ENCODE peak calls at places on chromosomes 1 and 21, in five cellular contexts. One of them, this sample, is unnamed.

GRCh38 chr21:41634858-41635257 is 126.9 kb upstream of the TMPRSS2 start:
- DNase-seq in stimulated activated naive CD8-positive, alpha-beta T cell treated with anti-CD3 and anti-CD28 coated beads, Interleukin-15, amount 100 ng/mL, for 72 hours: no peak
- DNase-seq in hepatocyte: no peak
- DNase-seq in substantia nigra: no peak
- DNase-seq in stimulated activated CD8-positive, alpha-beta memory T cell treated with anti-CD3 and anti-CD28 coated beads, Interleukin-4, amount 100 ng/mL, for 48 hours: no peak
- DNase-seq in this sample: no peak

GRCh38 chr21:41217656-41218380 is 49.9 kb downstream of the BACE2 start:
- DNase-seq in stimulated activated naive CD8-positive, alpha-beta T cell treated with anti-CD3 and anti-CD28 coated beads, Interleukin-15, amount 100 ng/mL, for 72 hours: no peak
- DNase-seq in hepatocyte: peak
- DNase-seq in substantia nigra: no peak
- DNase-seq in stimulated activated CD8-positive, alpha-beta memory T cell treated with anti-CD3 and anti-CD28 coated beads, Interleukin-4, amount 100 ng/mL, for 48 hours: no peak
- DNase-seq in this sample: no peak

GRCh38 chr1:116785006-116785405 is 30.8 kb downstream of the CD2 start:
- DNase-seq in stimulated activated naive CD8-positive, alpha-beta T cell treated with anti-CD3 and anti-CD28 coated beads, Interleukin-15, amount 100 ng/mL, for 72 hours: no peak
- DNase-seq in hepatocyte: no peak
- DNase-seq in substantia nigra: no peak
- DNase-seq in stimulated activated CD8-positive, alpha-beta memory T cell treated with anti-CD3 and anti-CD28 coated beads, Interleukin-4, amount 100 ng/mL, for 48 hours: no peak
- DNase-seq in this sample: no peak

GRCh38 chr1:23483327-23484252 is at the start of gene ASAP3:
- DNase-seq in stimulated activated naive CD8-positive, alpha-beta T cell treated with anti-CD3 and anti-CD28 coated beads, Interleukin-15, amount 100 ng/mL, for 72 hours: peak
- DNase-seq in hepatocyte: peak
- DNase-seq in substantia nigra: peak
- DNase-seq in stimulated activated CD8-positive, alpha-beta memory T cell treated with anti-CD3 and anti-CD28 coated beads, Interleukin-4, amount 100 ng/mL, for 48 hours: no peak
- DNase-seq in this sample: peak

GRCh38 chr1:56819393-56819899 is at the start of gene FYB2:
- DNase-seq in stimulated activated naive CD8-positive, alpha-beta T cell treated with anti-CD3 and anti-CD28 coated beads, Interleukin-15, amount 100 ng/mL, for 72 hours: no peak
- DNase-seq in hepatocyte: peak
- DNase-seq in substantia nigra: no peak
- DNase-seq in stimulated activated CD8-positive, alpha-beta memory T cell treated with anti-CD3 and anti-CD28 coated beads, Interleukin-4, amount 100 ng/mL, for 48 hours: no peak
- DNase-seq in this sample: peak

GRCh38 chr1:36346741-36347370 is 23.4 kb upstream of the EVA1B start:
- DNase-seq in stimulated activated naive CD8-positive, alpha-beta T cell treated with anti-CD3 and anti-CD28 coated beads, Interleukin-15, amount 100 ng/mL, for 72 hours: no peak
- DNase-seq in hepatocyte: no peak
- DNase-seq in substantia nigra: no peak
- DNase-seq in stimulated activated CD8-positive, alpha-beta memory T cell treated with anti-CD3 and anti-CD28 coated beads, Interleukin-4, amount 100 ng/mL, for 48 hours: no peak
- DNase-seq in this sample: no peak

GRCh38 chr1:234884701-234885100 is 243.9 kb downstream of the TOMM20 start:
- DNase-seq in stimulated activated naive CD8-positive, alpha-beta T cell treated with anti-CD3 and anti-CD28 coated beads, Interleukin-15, amount 100 ng/mL, for 72 hours: no peak
- DNase-seq in hepatocyte: no peak
- DNase-seq in substantia nigra: no peak
- DNase-seq in stimulated activated CD8-positive, alpha-beta memory T cell treated with anti-CD3 and anti-CD28 coated beads, Interleukin-4, amount 100 ng/mL, for 48 hours: no peak
- DNase-seq in this sample: no peak

GRCh38 chr21:22900511-22900910 is 1902.3 kb downstream of the NCAM2 start:
- DNase-seq in stimulated activated naive CD8-positive, alpha-beta T cell treated with anti-CD3 and anti-CD28 coated beads, Interleukin-15, amount 100 ng/mL, for 72 hours: no peak
- DNase-seq in hepatocyte: no peak
- DNase-seq in substantia nigra: no peak
- DNase-seq in stimulated activated CD8-positive, alpha-beta memory T cell treated with anti-CD3 and anti-CD28 coated beads, Interleukin-4, amount 100 ng/mL, for 48 hours: no peak
- DNase-seq in this sample: peak

GRCh38 chr1:46757256-46757955 is 38.5 kb upstream of the EFCAB14 start:
- DNase-seq in stimulated activated naive CD8-positive, alpha-beta T cell treated with anti-CD3 and anti-CD28 coated beads, Interleukin-15, amount 100 ng/mL, for 72 hours: no peak
- DNase-seq in hepatocyte: no peak
- DNase-seq in substantia nigra: no peak
- DNase-seq in stimulated activated CD8-positive, alpha-beta memory T cell treated with anti-CD3 and anti-CD28 coated beads, Interleukin-4, amount 100 ng/mL, for 48 hours: no peak
- DNase-seq in this sample: peak

GRCh38 chr1:116396769-116397168 is 23.7 kb downstream of the ATP1A1 start:
- DNase-seq in stimulated activated naive CD8-positive, alpha-beta T cell treated with anti-CD3 and anti-CD28 coated beads, Interleukin-15, amount 100 ng/mL, for 72 hours: no peak
- DNase-seq in hepatocyte: no peak
- DNase-seq in substantia nigra: no peak
- DNase-seq in stimulated activated CD8-positive, alpha-beta memory T cell treated with anti-CD3 and anti-CD28 coated beads, Interleukin-4, amount 100 ng/mL, for 48 hours: no peak
- DNase-seq in this sample: peak

GRCh38 chr21:38911523-38912354 is 106.0 kb downstream of the ETS2 start:
- DNase-seq in stimulated activated naive CD8-positive, alpha-beta T cell treated with anti-CD3 and anti-CD28 coated beads, Interleukin-15, amount 100 ng/mL, for 72 hours: no peak
- DNase-seq in hepatocyte: no peak
- DNase-seq in substantia nigra: no peak
- DNase-seq in stimulated activated CD8-positive, alpha-beta memory T cell treated with anti-CD3 and anti-CD28 coated beads, Interleukin-4, amount 100 ng/mL, for 48 hours: no peak
- DNase-seq in this sample: peak

GRCh38 chr1:12422488-12422887 is 192.7 kb downstream of the VPS13D start:
- DNase-seq in stimulated activated naive CD8-positive, alpha-beta T cell treated with anti-CD3 and anti-CD28 coated beads, Interleukin-15, amount 100 ng/mL, for 72 hours: no peak
- DNase-seq in hepatocyte: no peak
- DNase-seq in substantia nigra: no peak
- DNase-seq in stimulated activated CD8-positive, alpha-beta memory T cell treated with anti-CD3 and anti-CD28 coated beads, Interleukin-4, amount 100 ng/mL, for 48 hours: no peak
- DNase-seq in this sample: peak

GRCh38 chr1:82411604-82412003 is 610.9 kb downstream of the ADGRL2 start:
- DNase-seq in stimulated activated naive CD8-positive, alpha-beta T cell treated with anti-CD3 and anti-CD28 coated beads, Interleukin-15, amount 100 ng/mL, for 72 hours: no peak
- DNase-seq in hepatocyte: no peak
- DNase-seq in substantia nigra: no peak
- DNase-seq in stimulated activated CD8-positive, alpha-beta memory T cell treated with anti-CD3 and anti-CD28 coated beads, Interleukin-4, amount 100 ng/mL, for 48 hours: no peak
- DNase-seq in this sample: no peak

GRCh38 chr1:42943166-42943565 is 15.5 kb downstream of the SLC2A1 start:
- DNase-seq in stimulated activated naive CD8-positive, alpha-beta T cell treated with anti-CD3 and anti-CD28 coated beads, Interleukin-15, amount 100 ng/mL, for 72 hours: no peak
- DNase-seq in hepatocyte: no peak
- DNase-seq in substantia nigra: no peak
- DNase-seq in stimulated activated CD8-positive, alpha-beta memory T cell treated with anti-CD3 and anti-CD28 coated beads, Interleukin-4, amount 100 ng/mL, for 48 hours: peak
- DNase-seq in this sample: no peak

GRCh38 chr1:29835486-29836273 is 599.4 kb downstream of the PTPRU start:
- DNase-seq in stimulated activated naive CD8-positive, alpha-beta T cell treated with anti-CD3 and anti-CD28 coated beads, Interleukin-15, amount 100 ng/mL, for 72 hours: no peak
- DNase-seq in hepatocyte: no peak
- DNase-seq in substantia nigra: no peak
- DNase-seq in stimulated activated CD8-positive, alpha-beta memory T cell treated with anti-CD3 and anti-CD28 coated beads, Interleukin-4, amount 100 ng/mL, for 48 hours: no peak
- DNase-seq in this sample: no peak

GRCh38 chr1:204650911-204651570 is 34.5 kb downstream of the LRRN2 start:
- DNase-seq in stimulated activated naive CD8-positive, alpha-beta T cell treated with anti-CD3 and anti-CD28 coated beads, Interleukin-15, amount 100 ng/mL, for 72 hours: no peak
- DNase-seq in hepatocyte: peak
- DNase-seq in substantia nigra: no peak
- DNase-seq in stimulated activated CD8-positive, alpha-beta memory T cell treated with anti-CD3 and anti-CD28 coated beads, Interleukin-4, amount 100 ng/mL, for 48 hours: no peak
- DNase-seq in this sample: no peak

GRCh38 chr1:150560576-150560975 is 11.4 kb downstream of the ADAMTSL4 start:
- DNase-seq in stimulated activated naive CD8-positive, alpha-beta T cell treated with anti-CD3 and anti-CD28 coated beads, Interleukin-15, amount 100 ng/mL, for 72 hours: no peak
- DNase-seq in hepatocyte: no peak
- DNase-seq in substantia nigra: no peak
- DNase-seq in stimulated activated CD8-positive, alpha-beta memory T cell treated with anti-CD3 and anti-CD28 coated beads, Interleukin-4, amount 100 ng/mL, for 48 hours: peak
- DNase-seq in this sample: no peak

GRCh38 chr1:245893025-245893424 is 614.1 kb downstream of the SMYD3 start:
- DNase-seq in stimulated activated naive CD8-positive, alpha-beta T cell treated with anti-CD3 and anti-CD28 coated beads, Interleukin-15, amount 100 ng/mL, for 72 hours: no peak
- DNase-seq in hepatocyte: no peak
- DNase-seq in substantia nigra: no peak
- DNase-seq in stimulated activated CD8-positive, alpha-beta memory T cell treated with anti-CD3 and anti-CD28 coated beads, Interleukin-4, amount 100 ng/mL, for 48 hours: no peak
- DNase-seq in this sample: no peak

GRCh38 chr1:227343727-227344551 is 25.6 kb upstream of the CDC42BPA start:
- DNase-seq in stimulated activated naive CD8-positive, alpha-beta T cell treated with anti-CD3 and anti-CD28 coated beads, Interleukin-15, amount 100 ng/mL, for 72 hours: no peak
- DNase-seq in hepatocyte: peak
- DNase-seq in substantia nigra: no peak
- DNase-seq in stimulated activated CD8-positive, alpha-beta memory T cell treated with anti-CD3 and anti-CD28 coated beads, Interleukin-4, amount 100 ng/mL, for 48 hours: no peak
- DNase-seq in this sample: peak

GRCh38 chr1:85584264-85584781 is 3.8 kb downstream of the CCN1 start:
- DNase-seq in stimulated activated naive CD8-positive, alpha-beta T cell treated with anti-CD3 and anti-CD28 coated beads, Interleukin-15, amount 100 ng/mL, for 72 hours: no peak
- DNase-seq in hepatocyte: peak
- DNase-seq in substantia nigra: no peak
- DNase-seq in stimulated activated CD8-positive, alpha-beta memory T cell treated with anti-CD3 and anti-CD28 coated beads, Interleukin-4, amount 100 ng/mL, for 48 hours: no peak
- DNase-seq in this sample: no peak

GRCh38 chr1:235532350-235532749 is 28.1 kb upstream of the B3GALNT2 start:
- DNase-seq in stimulated activated naive CD8-positive, alpha-beta T cell treated with anti-CD3 and anti-CD28 coated beads, Interleukin-15, amount 100 ng/mL, for 72 hours: no peak
- DNase-seq in hepatocyte: no peak
- DNase-seq in substantia nigra: no peak
- DNase-seq in stimulated activated CD8-positive, alpha-beta memory T cell treated with anti-CD3 and anti-CD28 coated beads, Interleukin-4, amount 100 ng/mL, for 48 hours: no peak
- DNase-seq in this sample: no peak

GRCh38 chr1:69673301-69673700 is 105.6 kb downstream of the LRRC7 start:
- DNase-seq in stimulated activated naive CD8-positive, alpha-beta T cell treated with anti-CD3 and anti-CD28 coated beads, Interleukin-15, amount 100 ng/mL, for 72 hours: no peak
- DNase-seq in hepatocyte: no peak
- DNase-seq in substantia nigra: no peak
- DNase-seq in stimulated activated CD8-positive, alpha-beta memory T cell treated with anti-CD3 and anti-CD28 coated beads, Interleukin-4, amount 100 ng/mL, for 48 hours: no peak
- DNase-seq in this sample: peak

GRCh38 chr1:205449750-205450443 is 5.9 kb downstream of the BLACAT1 start:
- DNase-seq in stimulated activated naive CD8-positive, alpha-beta T cell treated with anti-CD3 and anti-CD28 coated beads, Interleukin-15, amount 100 ng/mL, for 72 hours: peak
- DNase-seq in hepatocyte: peak
- DNase-seq in substantia nigra: no peak
- DNase-seq in stimulated activated CD8-positive, alpha-beta memory T cell treated with anti-CD3 and anti-CD28 coated beads, Interleukin-4, amount 100 ng/mL, for 48 hours: peak
- DNase-seq in this sample: peak

GRCh38 chr1:145898756-145899155 is 11.1 kb downstream of the ITGA10 start:
- DNase-seq in stimulated activated naive CD8-positive, alpha-beta T cell treated with anti-CD3 and anti-CD28 coated beads, Interleukin-15, amount 100 ng/mL, for 72 hours: no peak
- DNase-seq in hepatocyte: no peak
- DNase-seq in substantia nigra: no peak
- DNase-seq in stimulated activated CD8-positive, alpha-beta memory T cell treated with anti-CD3 and anti-CD28 coated beads, Interleukin-4, amount 100 ng/mL, for 48 hours: no peak
- DNase-seq in this sample: no peak

GRCh38 chr1:208449951-208450350 is 205.8 kb upstream of the PLXNA2 start:
- DNase-seq in stimulated activated naive CD8-positive, alpha-beta T cell treated with anti-CD3 and anti-CD28 coated beads, Interleukin-15, amount 100 ng/mL, for 72 hours: no peak
- DNase-seq in hepatocyte: no peak
- DNase-seq in substantia nigra: no peak
- DNase-seq in stimulated activated CD8-positive, alpha-beta memory T cell treated with anti-CD3 and anti-CD28 coated beads, Interleukin-4, amount 100 ng/mL, for 48 hours: no peak
- DNase-seq in this sample: no peak

GRCh38 chr1:86205741-86206140 is 49.2 kb upstream of the COL24A1 start:
- DNase-seq in stimulated activated naive CD8-positive, alpha-beta T cell treated with anti-CD3 and anti-CD28 coated beads, Interleukin-15, amount 100 ng/mL, for 72 hours: no peak
- DNase-seq in hepatocyte: no peak
- DNase-seq in substantia nigra: no peak
- DNase-seq in stimulated activated CD8-positive, alpha-beta memory T cell treated with anti-CD3 and anti-CD28 coated beads, Interleukin-4, amount 100 ng/mL, for 48 hours: no peak
- DNase-seq in this sample: no peak

GRCh38 chr1:54849219-54850081 is 37.5 kb downstream of the DHCR24 start:
- DNase-seq in stimulated activated naive CD8-positive, alpha-beta T cell treated with anti-CD3 and anti-CD28 coated beads, Interleukin-15, amount 100 ng/mL, for 72 hours: no peak
- DNase-seq in hepatocyte: no peak
- DNase-seq in substantia nigra: no peak
- DNase-seq in stimulated activated CD8-positive, alpha-beta memory T cell treated with anti-CD3 and anti-CD28 coated beads, Interleukin-4, amount 100 ng/mL, for 48 hours: no peak
- DNase-seq in this sample: no peak

GRCh38 chr1:48864913-48865312 is 88.2 kb upstream of the BEND5 start:
- DNase-seq in stimulated activated naive CD8-positive, alpha-beta T cell treated with anti-CD3 and anti-CD28 coated beads, Interleukin-15, amount 100 ng/mL, for 72 hours: no peak
- DNase-seq in hepatocyte: no peak
- DNase-seq in substantia nigra: no peak
- DNase-seq in stimulated activated CD8-positive, alpha-beta memory T cell treated with anti-CD3 and anti-CD28 coated beads, Interleukin-4, amount 100 ng/mL, for 48 hours: no peak
- DNase-seq in this sample: no peak

GRCh38 chr1:223639333-223639749 is 26.2 kb downstream of the CAPN8 start:
- DNase-seq in stimulated activated naive CD8-positive, alpha-beta T cell treated with anti-CD3 and anti-CD28 coated beads, Interleukin-15, amount 100 ng/mL, for 72 hours: peak
- DNase-seq in hepatocyte: no peak
- DNase-seq in substantia nigra: no peak
- DNase-seq in stimulated activated CD8-positive, alpha-beta memory T cell treated with anti-CD3 and anti-CD28 coated beads, Interleukin-4, amount 100 ng/mL, for 48 hours: no peak
- DNase-seq in this sample: peak